ENCODE peak calls at places on chromosomes 5 and 9, in four cellular contexts. V is astrocyte, R is IMR-90, E is OCI-LY7. T is an unnamed sample.

GRCh38 chr9:136558373-136558772 is 12.5 kb upstream of the NOTCH1 start:
- DNase-seq in V (no peak), R (no peak), E (no peak), T (no peak)

GRCh38 chr9:115862021-115862420 is 291.6 kb upstream of the PAPPA start:
- DNase-seq in V (no peak), R (no peak), E (no peak), T (no peak)

GRCh38 chr9:101508203-101508602 is 25.4 kb upstream of the RNF20 start:
- DNase-seq in V (no peak), R (peak), E (no peak), T (no peak)

GRCh38 chr9:123964756-123965155 is 34.8 kb upstream of the DENND1A start:
- DNase-seq in V (no peak), R (no peak), E (no peak), T (no peak)

GRCh38 chr5:149700347-149700746 is 29.8 kb upstream of the PPARGC1B start:
- DNase-seq in V (no peak), R (no peak), E (no peak), T (no peak)

GRCh38 chr9:31470051-31470450 is 914.4 kb upstream of the ACO1 start:
- DNase-seq in V (no peak), R (no peak), E (no peak), T (no peak)

GRCh38 chr9:107158321-107158720 is 124.8 kb upstream of the RAD23B start:
- DNase-seq in V (no peak), R (peak), E (peak), T (peak)

GRCh38 chr5:150654181-150654580 is 6.9 kb upstream of the MYOZ3 start:
- DNase-seq in V (no peak), R (no peak), E (no peak), T (peak)

GRCh38 chr9:95409650-95410426 is 92.3 kb upstream of the FANCC start:
- DNase-seq in V (peak), R (peak), E (no peak), T (no peak)

GRCh38 chr5:8188874-8189588 is 320.1 kb downstream of the MTRR start:
- DNase-seq in V (no peak), R (peak), E (no peak), T (no peak)

GRCh38 chr9:133043449-133044035 is 12.7 kb downstream of the GTF3C5 start:
- DNase-seq in V (no peak), R (no peak), E (no peak), T (no peak)

GRCh38 chr9:5510991-5511390 is 660 bp downstream of the PDCD1LG2 start:
- DNase-seq in V (no peak), R (peak), E (no peak), T (no peak)

GRCh38 chr9:5511935-5512580 is 1.7 kb downstream of the PDCD1LG2 start:
- DNase-seq in V (no peak), R (no peak), E (no peak), T (no peak)

GRCh38 chr9:5509573-5509972 is 758 bp upstream of the PDCD1LG2 start:
- DNase-seq in V (peak), R (peak), E (no peak), T (no peak)

GRCh38 chr9:5511476-5511875 is 1.1 kb downstream of the PDCD1LG2 start:
- DNase-seq in V (no peak), R (no peak), E (no peak), T (no peak)

DNA sequence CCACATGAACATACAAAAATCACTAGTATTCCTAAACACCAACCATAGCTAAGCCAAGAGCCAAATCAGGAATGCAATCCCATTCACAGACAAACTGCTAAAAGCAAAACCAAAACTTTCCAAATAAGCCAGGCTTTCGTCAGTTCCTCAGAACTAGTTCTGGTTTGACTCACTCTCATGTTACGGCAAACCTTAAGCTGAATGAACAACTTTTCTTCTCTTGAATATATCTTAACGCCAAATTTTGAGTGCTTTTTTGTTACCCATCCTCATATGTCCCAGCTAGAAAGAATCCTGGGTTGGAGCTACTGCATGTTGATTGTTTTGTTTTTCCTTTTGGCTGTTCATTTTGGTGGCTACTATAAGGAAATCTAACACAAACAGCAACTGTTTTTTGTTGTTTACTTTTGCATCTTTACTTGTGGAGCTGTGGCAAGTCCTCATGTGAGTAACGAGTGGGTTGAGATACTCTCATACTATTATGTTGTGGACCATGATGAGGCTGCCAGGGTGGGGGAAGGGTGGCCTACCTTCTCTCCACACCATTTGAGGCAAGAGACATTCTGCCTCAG is at the start of gene PDCD1LG2:
- DNase-seq in V (peak), R (peak), E (no peak), T (no peak)
- H2AFZ ChIP-seq in V (peak), R (peak), E (no peak), T (no peak)

DNA sequence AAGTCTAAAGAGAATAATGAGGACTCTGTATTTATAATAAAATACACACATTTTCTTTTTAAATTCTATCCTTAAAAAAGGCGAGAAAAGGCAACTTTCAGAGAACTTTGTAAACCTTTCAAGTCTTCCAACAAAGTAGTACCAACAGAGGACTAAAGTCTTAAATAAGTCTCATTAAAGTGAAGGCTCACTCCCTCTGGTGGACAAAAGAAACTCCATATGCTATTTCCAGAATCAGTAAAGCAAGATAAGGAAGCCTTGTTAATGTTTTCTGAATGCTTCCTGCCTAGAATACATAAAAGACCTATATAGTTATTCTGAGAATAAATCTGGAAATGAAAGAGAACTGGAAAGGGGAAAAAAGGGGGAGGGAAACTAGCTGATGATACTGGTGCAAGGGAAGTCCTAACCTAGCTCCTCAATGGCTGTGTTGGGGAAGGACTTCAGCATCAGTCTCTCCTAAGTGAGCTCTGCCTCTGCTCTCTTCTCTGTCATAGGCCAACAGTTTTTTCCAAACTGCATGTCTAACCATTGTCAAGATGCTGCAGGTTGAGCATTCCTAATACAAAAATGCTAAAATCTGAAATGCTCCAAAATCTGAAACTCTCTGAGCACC is 7.2 kb downstream of the HMGCS1 start:
- DNase-seq in V (peak), R (peak), E (peak), T (peak)
- H2AFZ ChIP-seq in V (no peak), R (no peak), E (no peak), T (no peak)

DNA sequence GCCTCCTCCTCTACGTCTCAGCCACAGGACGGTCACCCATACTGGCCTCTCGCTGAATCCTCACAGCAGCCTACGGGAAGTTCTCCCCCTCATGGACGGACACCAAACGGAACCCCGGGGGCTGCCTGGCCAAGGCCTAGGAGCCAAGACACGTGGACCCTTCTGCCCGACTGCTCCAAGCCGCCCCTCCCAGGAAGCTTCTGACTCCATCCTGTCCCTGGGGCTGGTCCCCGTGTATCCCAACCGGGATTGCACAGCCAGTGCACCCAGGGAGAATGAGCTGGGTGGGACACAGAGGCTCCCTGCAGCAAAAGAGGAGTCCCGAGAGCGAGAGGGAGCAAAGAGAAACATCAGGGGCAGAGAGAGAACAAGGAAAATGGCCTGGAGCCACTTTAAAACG is 3.2 kb downstream of the FAM78A start:
- DNase-seq in V (no peak), R (no peak), E (peak), T (no peak)
- H2AFZ ChIP-seq in V (no peak), R (no peak), E (peak), T (no peak)

GRCh38 chr9:74001382-74001781 is 495.8 kb upstream of the RORB start:
- DNase-seq in V (peak), R (no peak), E (no peak), T (no peak)
- H2AFZ ChIP-seq in V (peak), R (no peak), E (no peak), T (no peak)

GRCh38 chr9:134205636-134206316 is 41.4 kb upstream of the RNU6ATAC start:
- DNase-seq in V (peak), R (peak), E (no peak), T (peak)

GRCh38 chr9:134208981-134209725 is 44.8 kb upstream of the RNU6ATAC start:
- DNase-seq in V (no peak), R (no peak), E (no peak), T (no peak)

GRCh38 chr9:134204991-134205578 is 40.7 kb upstream of the RNU6ATAC start:
- DNase-seq in V (no peak), R (no peak), E (no peak), T (no peak)

GRCh38 chr9:134208310-134208841 is 44.0 kb upstream of the RNU6ATAC start:
- DNase-seq in V (no peak), R (no peak), E (no peak), T (no peak)

DNA sequence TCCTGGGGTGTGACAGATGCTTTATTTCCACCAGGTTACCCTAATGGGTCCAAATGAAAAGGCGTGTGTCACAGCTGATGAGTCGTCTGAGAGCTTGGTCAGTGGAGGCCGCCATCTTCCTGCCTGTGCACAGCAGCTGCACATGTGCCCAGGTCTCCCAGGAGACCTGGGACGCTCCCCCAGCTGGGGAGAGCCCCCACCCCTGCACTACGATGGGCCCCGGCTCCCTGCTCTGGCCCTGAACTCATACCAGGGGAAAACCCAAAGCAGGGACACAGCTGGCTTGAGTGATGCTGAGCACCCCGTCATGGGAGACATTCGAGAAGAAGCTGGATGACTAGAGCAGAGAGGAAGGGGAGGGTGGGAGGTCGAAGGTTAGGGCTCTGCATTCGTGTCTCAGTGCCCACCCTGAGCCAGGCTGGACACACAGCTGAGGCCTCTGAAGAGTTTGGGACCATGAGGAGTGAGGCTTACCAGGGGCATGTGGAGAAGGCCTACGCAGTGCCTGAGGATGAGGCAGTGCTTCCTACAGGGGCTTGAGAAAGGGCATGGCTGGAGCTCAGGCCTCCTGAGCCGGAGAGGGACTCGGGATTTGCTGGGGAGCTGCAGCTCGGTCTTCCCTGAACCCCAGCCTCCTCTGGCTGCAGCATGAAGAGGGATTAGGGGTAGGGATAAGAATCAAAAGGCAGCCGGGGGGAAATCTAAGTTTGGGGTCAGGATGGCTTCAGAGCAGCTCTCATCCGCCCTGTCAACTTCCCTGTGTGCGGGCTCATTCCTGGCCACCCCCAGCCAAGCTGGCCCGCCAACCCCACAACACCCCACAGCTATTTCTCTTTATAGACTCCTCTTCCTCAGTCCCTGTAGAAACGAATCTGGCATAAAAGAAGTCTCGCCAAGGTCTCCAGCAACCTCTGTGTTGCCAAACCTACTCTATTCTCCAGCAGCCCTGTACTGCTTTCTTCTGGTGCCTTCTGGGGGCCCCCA is 42.2 kb upstream of the RNU6ATAC start:
- DNase-seq in V (no peak), R (no peak), E (no peak), T (no peak)
- H2AFZ ChIP-seq in V (no peak), R (no peak), E (no peak), T (no peak)